ENCODE peak calls at places on chromosomes 12 and 14, in eight cellular contexts. E is heart left ventricle; F is neural progenitor cell; M is cardiac fibroblast; S is CD8-positive, alpha-beta memory T cell; T is dermis blood vessel endothelial cell; Q is epithelial cell of esophagus; X is T follicular helper cell. A is an unnamed sample.

GRCh38 chr12:116628450-116628793 is 69.2 kb downstream of the MAP1LC3B2 start:
- DNase-seq in M (no peak), T (no peak), F (no peak), X (no peak), E (no peak), S (no peak), Q (no peak), A (no peak)

GRCh38 chr14:23579311-23579630 is 681 bp upstream of the JPH4 start:
- DNase-seq in M (no peak), E (no peak), Q (no peak), T (no peak), S (no peak), X (no peak), F (no peak), A (no peak)

GRCh38 chr14:50860478-50861086 is 11.3 kb upstream of the ABHD12B start:
- DNase-seq in S (peak), X (peak), F (peak), T (peak), E (peak), M (peak), Q (peak), A (peak)

GRCh38 chr12:19131020-19131431 is 1.5 kb downstream of the PLEKHA5 start:
- DNase-seq in E (peak), M (peak), Q (peak), X (no peak), S (no peak), T (peak), F (peak), A (peak)

GRCh38 chr12:118760623-118761022 is 220.7 kb upstream of the SRRM4 start:
- DNase-seq in T (no peak), X (no peak), S (no peak), E (no peak), Q (no peak), M (no peak), F (no peak), A (no peak)

GRCh38 chr12:70812124-70812523 is 108.4 kb downstream of the PTPRR start:
- DNase-seq in X (no peak), S (no peak), T (no peak), F (no peak), E (no peak), M (no peak), Q (peak), A (no peak)

GRCh38 chr14:73014105-73014504 is 12.8 kb downstream of the ZFYVE1 start:
- DNase-seq in Q (peak), X (no peak), T (no peak), F (no peak), M (no peak), S (no peak), E (no peak), A (no peak)

GRCh38 chr14:100573009-100573756 is 14.0 kb downstream of the BEGAIN start:
- DNase-seq in F (peak), X (no peak), E (peak), M (no peak), T (no peak), Q (no peak), S (no peak), A (no peak)

GRCh38 chr12:32444895-32445294 is 45.5 kb downstream of the FGD4 start:
- DNase-seq in E (no peak), M (peak), T (peak), Q (peak), S (no peak), F (peak), X (no peak), A (peak)

GRCh38 chr14:95514131-95515079 is 2.0 kb downstream of the SYNE3 start:
- DNase-seq in S (no peak), E (no peak), X (no peak), M (no peak), T (no peak), Q (peak), F (no peak), A (no peak)

GRCh38 chr14:81946808-81947798 is 413.4 kb upstream of the SEL1L start:
- DNase-seq in X (no peak), E (no peak), S (no peak), M (no peak), F (peak), T (no peak), Q (no peak), A (peak)

GRCh38 chr14:92532490-92533163 is 19.0 kb downstream of the RIN3 start:
- DNase-seq in E (no peak), X (no peak), T (no peak), Q (no peak), F (no peak), M (no peak), S (no peak), A (no peak)

GRCh38 chr14:92688434-92689375 is 59.7 kb downstream of the LGMN start:
- DNase-seq in E (no peak), S (no peak), Q (no peak), M (no peak), X (no peak), F (no peak), T (no peak), A (no peak)

GRCh38 chr12:52833922-52834726 is at the start of gene KRT79:
- DNase-seq in E (no peak), M (no peak), X (no peak), S (no peak), F (no peak), Q (no peak), T (no peak), A (no peak)

GRCh38 chr14:103068351-103069073 is 11.2 kb upstream of the CDC42BPB start:
- DNase-seq in Q (no peak), E (no peak), X (no peak), F (no peak), S (no peak), T (no peak), M (no peak), A (no peak)

GRCh38 chr14:22200977-22201605 is 387.9 kb downstream of the DAD1 start:
- DNase-seq in X (peak), S (no peak), T (peak), F (peak), E (no peak), Q (peak), M (peak), A (no peak)

GRCh38 chr14:89534896-89535615 is 118.0 kb upstream of the FOXN3 start:
- DNase-seq in T (peak), M (peak), E (no peak), S (no peak), F (no peak), X (no peak), Q (no peak), A (no peak)

GRCh38 chr14:63904724-63905123 is 51.9 kb downstream of the SYNE2 start:
- DNase-seq in T (no peak), M (no peak), E (no peak), X (no peak), Q (no peak), S (no peak), F (no peak), A (no peak)

GRCh38 chr12:55636116-55636655 is 506 bp upstream of the OR10P1 start:
- DNase-seq in Q (no peak), E (no peak), M (no peak), T (no peak), S (no peak), X (no peak), F (no peak), A (no peak)

GRCh38 chr12:3168775-3169221 is 91.6 kb downstream of the TSPAN9 start:
- DNase-seq in F (no peak), X (no peak), S (no peak), M (peak), E (no peak), Q (peak), T (peak), A (peak)